ENCODE peak calls at places on chromosomes 1 and 21, in ten cellular contexts. O is mammary epithelial cell; H is GM23338; G is GM23248; Z is CD8-positive, alpha-beta memory T cell; J is stomach; D is uterus; K is neural progenitor cell; N is endodermal cell; L is psoas muscle. T is an unnamed sample.
A peak's percentile ranks its signal among the peaks of the same experiment; 100 is the strongest.

GRCh38 chr1:27102707-27103468 is 52.0 kb downstream of the SLC9A1 start:
- DNase-seq in L (peak; percentile 75), K (peak; percentile 84), G (peak; percentile 72), H (peak; percentile 84), D (peak; percentile 79), N (peak; percentile 97), O (peak; percentile 45), Z (peak; percentile 69), J (peak; percentile 84), T (no peak)

GRCh38 chr1:37096523-37096922 is 62.2 kb upstream of the GRIK3 start:
- DNase-seq in J (no peak), K (peak; percentile 36), D (no peak), H (peak; percentile 79), L (no peak), G (no peak), O (no peak), N (peak; percentile 83), Z (no peak), T (no peak)

GRCh38 chr1:29690156-29690555 is 453.8 kb downstream of the PTPRU start:
- DNase-seq in N (peak; percentile 28), K (no peak), L (no peak), D (no peak), O (no peak), J (no peak), Z (no peak), H (no peak), G (no peak), T (no peak)

GRCh38 chr1:30879126-30879786 is 29.3 kb downstream of the SDC3 start:
- DNase-seq in D (no peak), G (peak; percentile 42), Z (no peak), K (no peak), O (peak; percentile 20), N (no peak), J (peak; percentile 40), L (no peak), H (no peak), T (no peak)

GRCh38 chr1:56797079-56797685 is 22.0 kb downstream of the FYB2 start:
- DNase-seq in K (no peak), D (no peak), L (no peak), G (no peak), Z (no peak), N (no peak), J (no peak), H (no peak), O (no peak), T (no peak)

GRCh38 chr1:77513839-77514763 is 168.4 kb downstream of the ZZZ3 start:
- DNase-seq in J (no peak), K (peak; percentile 79), N (peak; percentile 63), D (no peak), G (peak; percentile 91), O (peak; percentile 32), H (peak; percentile 87), L (no peak), Z (no peak), T (no peak)

GRCh38 chr1:208176654-208177053 is 67.5 kb downstream of the PLXNA2 start:
- DNase-seq in H (no peak), O (no peak), N (no peak), J (no peak), L (no peak), G (no peak), K (no peak), D (no peak), Z (no peak), T (no peak)

GRCh38 chr1:98368995-98369394 is 292.5 kb upstream of the SNX7 start:
- DNase-seq in L (no peak), H (no peak), Z (no peak), D (no peak), N (no peak), O (no peak), K (no peak), J (no peak), G (no peak), T (no peak)

GRCh38 chr21:26194811-26195251 is 24.3 kb upstream of the APP start:
- DNase-seq in J (no peak), K (no peak), D (no peak), G (peak; percentile 66), L (no peak), H (no peak), Z (no peak), O (no peak), N (no peak), T (no peak)

GRCh38 chr1:44217809-44218410 is 4.6 kb downstream of the DMAP1 start:
- DNase-seq in K (peak; percentile 81), O (peak; percentile 40), N (peak; percentile 97), J (peak; percentile 82), Z (peak; percentile 50), L (peak; percentile 74), H (peak; percentile 87), D (peak; percentile 80), G (peak; percentile 75), T (no peak)

GRCh38 chr1:67214420-67215174 is 48.3 kb downstream of the IL23R start:
- DNase-seq in J (no peak), H (peak; percentile 68), L (no peak), O (peak; percentile 38), K (peak; percentile 54), Z (peak; percentile 18), G (peak; percentile 56), D (peak; percentile 17), N (peak; percentile 66), T (no peak)

GRCh38 chr1:228062812-228063211 is 19.7 kb upstream of the ARF1 start:
- DNase-seq in J (peak; percentile 23), Z (no peak), G (no peak), L (no peak), D (no peak), N (peak; percentile 70), O (no peak), K (no peak), H (no peak), T (no peak)

DNA sequence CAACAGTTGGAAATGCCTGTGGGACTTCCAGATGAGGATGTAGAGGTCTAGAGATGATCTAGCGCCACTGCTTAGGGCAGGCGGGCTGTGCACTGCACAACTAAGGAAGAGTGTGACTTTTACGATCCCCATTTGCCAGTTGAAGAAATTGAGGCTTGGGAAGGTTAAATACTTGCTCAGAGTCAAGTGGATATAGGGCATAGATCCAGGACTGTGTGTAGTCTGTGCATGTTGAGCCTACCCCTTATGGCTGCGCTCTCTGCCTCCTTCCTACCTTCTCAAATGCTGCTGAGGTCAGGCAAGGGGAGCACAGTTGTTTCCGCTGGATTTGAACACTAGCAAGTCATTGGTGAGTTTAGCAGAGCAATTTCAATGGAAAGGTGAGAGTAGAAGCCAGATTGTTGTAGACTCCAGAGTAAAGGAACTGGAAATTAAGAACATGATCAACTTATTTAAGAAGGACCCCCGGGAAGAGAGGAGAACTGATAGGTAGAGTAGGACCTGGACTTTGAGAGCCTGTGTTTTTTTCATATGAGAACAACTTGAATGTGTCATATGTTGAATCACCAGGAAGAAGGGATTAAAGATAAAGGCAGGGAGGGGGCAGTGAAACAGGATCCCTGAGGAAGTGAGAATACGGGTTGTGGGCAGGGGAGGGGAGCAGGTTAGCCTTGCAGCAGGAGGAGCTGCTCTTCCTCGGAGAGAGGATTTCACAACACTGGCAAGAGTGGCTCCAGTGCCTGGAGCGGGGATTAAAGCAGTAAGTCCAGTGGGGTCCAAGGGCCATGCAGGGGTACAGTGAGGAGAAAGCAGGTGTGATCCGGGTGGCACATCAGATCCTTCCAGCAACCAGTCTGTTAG is 2.7 kb downstream of the CAPN2 start:
- DNase-seq in N (peak; percentile 80), J (no peak), O (peak; percentile 93), K (peak; percentile 41), Z (no peak), D (no peak), L (peak; percentile 36), H (peak; percentile 62), G (peak; percentile 89), T (no peak)
- H3K4me1 ChIP-seq in N (peaks cover 21% of the 10 kb centered on the region), J (peaks cover 90% of the 10 kb centered on the region), O (peaks cover 62% of the 10 kb centered on the region), K (peaks cover 16% of the 10 kb centered on the region), Z (peaks cover 78% of the 10 kb centered on the region), D (no peaks in the 10 kb centered on the region), L (peaks cover 38% of the 10 kb centered on the region), H (peaks cover 38% of the 10 kb centered on the region), G (peaks cover 62% of the 10 kb centered on the region), T (peaks cover 39% of the 10 kb centered on the region)

DNA sequence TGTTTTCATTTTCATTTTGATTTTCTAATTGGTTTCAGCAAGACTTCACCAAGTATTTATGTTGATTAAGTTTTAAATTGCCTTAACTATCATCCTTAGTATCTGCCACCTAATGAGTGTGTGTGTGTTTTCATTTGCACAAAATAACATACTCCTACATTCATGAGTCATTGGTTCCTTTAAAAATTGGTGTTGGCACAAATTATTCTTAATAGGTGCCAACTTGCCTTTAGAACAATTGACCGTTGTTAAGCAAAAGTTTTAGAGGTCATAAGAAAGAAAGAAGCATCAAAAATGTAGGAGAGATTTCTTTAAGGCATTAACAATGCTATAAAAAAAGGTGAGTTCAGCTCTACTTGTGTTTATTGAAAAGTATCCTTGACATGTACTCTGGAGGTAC is 77.5 kb downstream of the FNBP1L start:
- DNase-seq in G (peak; percentile 12), L (no peak), J (no peak), O (peak; percentile 44), N (no peak), D (no peak), Z (no peak), K (no peak), H (no peak), T (no peak)
- H3K36me3 ChIP-seq in G (peaks cover 9% of the 10 kb centered on the region), L (no peaks in the 10 kb centered on the region), J (peaks cover 4% of the 10 kb centered on the region), O (no peaks in the 10 kb centered on the region), N (peaks cover 83% of the 10 kb centered on the region), D (no peaks in the 10 kb centered on the region), Z (no peaks in the 10 kb centered on the region), K (peaks cover 20% of the 10 kb centered on the region), H (peaks cover 11% of the 10 kb centered on the region), T (no peaks in the 10 kb centered on the region)

GRCh38 chr1:183633676-183634343 is 1.8 kb downstream of the ARPC5 start:
- DNase-seq in Z (no peak), L (no peak), G (peak; percentile 84), N (no peak), J (no peak), H (peak; percentile 72), O (peak; percentile 77), K (peak; percentile 51), D (peak; percentile 62), T (no peak)
- H3K4me1 ChIP-seq in Z (peaks cover 43% of the 10 kb centered on the region), L (peaks cover 35% of the 10 kb centered on the region), G (peaks cover 46% of the 10 kb centered on the region), N (no peaks in the 10 kb centered on the region), J (peaks cover 69% of the 10 kb centered on the region), H (peaks cover 18% of the 10 kb centered on the region), O (peaks cover 34% of the 10 kb centered on the region), K (peaks cover 28% of the 10 kb centered on the region), D (peaks cover 11% of the 10 kb centered on the region), T (peaks cover 20% of the 10 kb centered on the region)

GRCh38 chr21:44038063-44038462 is 26.0 kb downstream of the TRAPPC10 start:
- DNase-seq in K (no peak), O (no peak), L (no peak), D (no peak), H (no peak), N (no peak), G (no peak), Z (no peak), J (no peak), T (no peak)

GRCh38 chr21:44039828-44040227 is 27.7 kb downstream of the TRAPPC10 start:
- DNase-seq in O (no peak), J (no peak), K (no peak), D (no peak), G (no peak), L (no peak), Z (no peak), N (no peak), H (no peak), T (no peak)

GRCh38 chr21:44029460-44030087 is 17.5 kb downstream of the TRAPPC10 start:
- DNase-seq in L (no peak), G (no peak), D (no peak), N (no peak), H (no peak), J (no peak), K (no peak), O (no peak), Z (no peak), T (no peak)

DNA sequence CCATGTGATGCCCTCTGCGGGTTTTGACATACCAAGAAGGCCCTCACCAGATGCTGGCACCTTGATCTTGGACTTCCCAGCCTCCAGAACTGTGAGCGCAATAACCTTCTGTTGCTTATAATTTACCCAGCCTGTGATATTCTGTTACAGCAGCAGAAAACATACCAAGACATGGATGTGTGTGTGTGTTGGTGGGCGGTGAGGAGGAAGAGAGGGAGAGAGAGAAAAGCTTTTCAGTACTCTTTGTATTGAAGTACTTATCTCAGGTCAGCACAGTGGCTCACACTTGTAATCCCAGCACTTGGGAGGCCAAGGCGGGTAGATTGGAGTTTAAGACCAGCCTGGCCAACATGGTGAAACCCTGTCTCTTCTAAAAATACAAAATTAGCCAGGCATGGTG is 23.1 kb downstream of the TRAPPC10 start:
- DNase-seq in K (no peak), G (no peak), O (no peak), Z (no peak), H (no peak), L (no peak), J (no peak), N (no peak), D (no peak), T (no peak)
- H3K36me3 ChIP-seq in K (no peaks in the 10 kb centered on the region), G (peaks cover 15% of the 10 kb centered on the region), O (peaks cover 10% of the 10 kb centered on the region), Z (peaks cover 49% of the 10 kb centered on the region), H (peaks cover 23% of the 10 kb centered on the region), L (peaks cover 15% of the 10 kb centered on the region), J (peaks cover 78% of the 10 kb centered on the region), N (peaks cover 65% of the 10 kb centered on the region), D (no peaks in the 10 kb centered on the region), T (peaks cover 18% of the 10 kb centered on the region)